ENCODE peak calls at places on chromosomes 2 and 18, in nine cellular contexts. H, L, B, I, G, U, N, X and Q are unnamed samples.

GRCh38 chr2:215410932-215411285 is 25.0 kb downstream of the FN1 start:
- DNase-seq in U (no peak), G (no peak), N (no peak), X (peak; percentile 86), B (peak; percentile 94), H (no peak), L (no peak), I (no peak), Q (peak; percentile 81)

GRCh38 chr2:238100821-238101771 is 956 bp downstream of the ESPNL start:
- DNase-seq in X (no peak), H (peak; percentile 36), U (peak; percentile 9), B (no peak), G (peak; percentile 11), N (no peak), I (no peak), L (peak; percentile 41), Q (no peak)

GRCh38 chr2:168180914-168181313 is 66.5 kb downstream of the STK39 start:
- DNase-seq in U (no peak), H (no peak), G (no peak), I (no peak), B (no peak), N (no peak), L (no peak), X (no peak), Q (no peak)

GRCh38 chr18:35253655-35254287 is 12.9 kb downstream of the ZNF397 start:
- DNase-seq in N (no peak), L (no peak), I (no peak), X (no peak), U (no peak), H (no peak), G (no peak), B (no peak), Q (no peak)

GRCh38 chr2:102112692-102113665 is 29.6 kb upstream of the IL1R1 start:
- DNase-seq in X (no peak), H (no peak), L (no peak), B (no peak), I (no peak), N (no peak), G (no peak), U (no peak), Q (no peak)

GRCh38 chr2:100482741-100483140 is 12.5 kb downstream of the NMS start:
- DNase-seq in G (no peak), I (no peak), N (no peak), L (no peak), B (no peak), U (no peak), H (no peak), X (no peak), Q (no peak)

GRCh38 chr2:14632133-14632936 is at the start of gene LRATD1:
- DNase-seq in L (peak; percentile 78), H (peak; percentile 97), I (peak; percentile 57), U (peak; percentile 93), X (peak; percentile 90), G (peak; percentile 94), N (peak; percentile 80), B (peak; percentile 38), Q (peak; percentile 59)

GRCh38 chr2:42812899-42813479 is 20.6 kb upstream of the HAAO start:
- DNase-seq in X (peak; percentile 32), G (no peak), H (no peak), I (peak; percentile 70), N (no peak), B (no peak), L (no peak), U (no peak), Q (no peak)

GRCh38 chr2:135773917-135774316 is 32.3 kb downstream of the UBXN4 start:
- DNase-seq in I (no peak), G (no peak), U (no peak), X (no peak), H (no peak), N (no peak), B (no peak), L (no peak), Q (no peak)

GRCh38 chr2:196500686-196501431 is 138.7 kb upstream of the CCDC150 start:
- DNase-seq in N (no peak), G (no peak), L (no peak), I (no peak), X (peak; percentile 11), U (no peak), B (no peak), H (no peak), Q (no peak)

GRCh38 chr2:128489580-128490273 is 171.1 kb upstream of the HS6ST1 start:
- DNase-seq in U (no peak), N (no peak), I (no peak), X (no peak), H (no peak), B (no peak), L (peak; percentile 29), G (peak; percentile 25), Q (no peak)

GRCh38 chr2:109527846-109528705 is 85.7 kb downstream of the SEPTIN10 start:
- DNase-seq in H (no peak), I (no peak), B (no peak), X (no peak), L (no peak), U (no peak), G (no peak), N (no peak), Q (no peak)

GRCh38 chr2:205868054-205868453 is 185.8 kb downstream of the NRP2 start:
- DNase-seq in L (no peak), H (no peak), X (no peak), B (no peak), I (no peak), G (no peak), N (no peak), U (no peak), Q (no peak)

GRCh38 chr2:47513981-47514520 is 111.1 kb downstream of the MSH2 start:
- DNase-seq in N (no peak), B (no peak), H (no peak), U (no peak), X (no peak), G (no peak), I (no peak), L (no peak), Q (no peak)

GRCh38 chr2:96150007-96150406 is 4.8 kb upstream of the DUSP2 start:
- DNase-seq in G (no peak), L (peak; percentile 48), B (no peak), X (no peak), N (no peak), U (no peak), H (no peak), I (no peak), Q (no peak)

GRCh38 chr2:54940723-54941122 is 109.5 kb downstream of the RTN4 start:
- DNase-seq in L (no peak), I (no peak), B (no peak), G (no peak), H (no peak), X (no peak), N (no peak), U (no peak), Q (no peak)

GRCh38 chr2:108629417-108629816 is 89.9 kb upstream of the RANBP2 start:
- DNase-seq in B (no peak), I (no peak), H (no peak), G (no peak), X (no peak), U (no peak), L (no peak), N (no peak), Q (no peak)

GRCh38 chr2:121363632-121364420 is 78.8 kb upstream of the TFCP2L1 start:
- DNase-seq in L (no peak), H (no peak), X (peak; percentile 93), U (no peak), N (no peak), I (peak; percentile 48), G (no peak), B (no peak), Q (no peak)

GRCh38 chr2:174183076-174183475 is 65.3 kb downstream of the OLA1 start:
- DNase-seq in I (no peak), L (no peak), G (no peak), H (no peak), B (no peak), X (no peak), U (no peak), N (no peak), Q (no peak)
- TF ChIP-seq CTCF in I (no peak), L (no peak), G (no peak), H (no peak), B (no peak), X (no peak), U (no peak), N (no peak), Q (no peak)

DNA sequence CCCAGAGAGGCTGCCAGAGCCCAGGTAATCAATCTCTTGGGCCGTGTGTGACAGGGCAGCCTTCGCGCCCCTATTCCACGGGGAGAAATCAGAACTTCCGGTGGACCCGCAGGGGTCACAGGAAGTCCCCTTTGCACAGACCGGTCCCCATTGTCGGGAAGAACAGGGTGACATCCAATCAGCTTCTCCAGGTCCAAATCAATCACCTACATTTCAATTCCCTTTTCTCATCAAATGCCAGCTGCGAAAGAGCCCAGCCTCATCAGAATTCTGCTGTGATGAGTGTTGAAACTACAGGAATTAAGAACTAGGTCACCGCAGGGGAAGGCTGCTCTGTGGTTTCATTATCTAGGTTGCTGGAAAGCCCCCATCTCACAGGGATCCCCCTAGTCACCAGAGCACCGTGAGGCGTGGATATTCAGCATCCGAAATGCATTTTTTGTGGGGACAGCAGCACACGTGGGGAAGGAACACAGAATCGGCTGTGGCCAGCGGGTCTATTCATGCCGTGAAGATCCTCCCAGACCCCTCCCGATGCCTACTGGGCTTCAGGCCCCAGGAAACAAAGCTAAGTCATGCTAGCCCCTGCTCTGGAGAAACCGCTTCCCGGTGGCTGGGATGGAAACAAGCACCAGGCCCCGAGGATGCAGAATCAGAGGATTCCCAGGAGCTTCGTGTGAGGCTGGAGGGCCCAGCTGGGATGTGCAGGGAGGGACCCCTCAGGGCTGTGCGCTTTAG is 193.7 kb upstream of the ID2 start:
- DNase-seq in L (peak; percentile 31), G (no peak), X (no peak), U (no peak), H (no peak), B (no peak), N (no peak), I (no peak), Q (no peak)
- H3K27me3 ChIP-seq in L (no peaks in the 10 kb centered on the region), G (no peaks in the 10 kb centered on the region), X (no peaks in the 10 kb centered on the region), U (no peaks in the 10 kb centered on the region), H (no peaks in the 10 kb centered on the region), B (no peaks in the 10 kb centered on the region), N (no peaks in the 10 kb centered on the region), I (no peaks in the 10 kb centered on the region), Q (no peaks in the 10 kb centered on the region)

GRCh38 chr2:20496942-20497341 is 50.1 kb downstream of the RHOB start:
- DNase-seq in L (no peak), U (no peak), X (no peak), N (no peak), H (no peak), I (no peak), B (no peak), G (no peak), Q (no peak)
- TF ChIP-seq CTCF in L (no peak), U (no peak), X (no peak), N (no peak), H (no peak), I (no peak), B (no peak), G (no peak), Q (no peak)

DNA sequence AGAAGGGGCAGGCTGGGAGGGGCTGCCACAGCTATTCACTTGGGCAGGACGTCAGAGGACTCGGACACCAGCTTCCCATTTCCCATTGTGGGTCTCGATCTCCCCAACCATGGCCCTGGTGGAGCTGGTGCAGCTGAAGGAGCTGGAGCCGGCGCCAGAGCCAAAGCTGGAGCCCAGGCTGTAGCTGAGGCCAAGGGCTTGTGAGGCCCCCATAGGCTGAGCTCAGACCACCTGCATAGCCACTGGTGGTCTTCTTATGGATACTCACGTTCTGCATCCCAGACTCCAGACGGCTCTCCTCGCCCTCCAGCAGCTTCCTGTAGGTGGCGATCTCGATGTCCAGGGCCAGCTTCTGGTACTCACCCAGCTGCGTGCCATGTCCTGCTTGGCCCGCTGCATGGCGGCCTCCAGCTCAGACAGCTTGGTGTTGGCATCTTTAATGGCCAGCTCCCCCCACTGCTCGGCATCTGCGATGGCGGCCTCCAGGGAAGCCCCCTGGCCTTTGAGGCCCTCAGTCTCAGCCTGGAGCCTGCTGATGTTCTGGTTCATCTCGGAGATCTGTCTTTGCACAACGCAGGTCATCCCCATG is 6.0 kb upstream of the CDK5R2 start:
- DNase-seq in H (no peak), G (no peak), L (no peak), U (no peak), N (no peak), X (no peak), I (no peak), B (no peak), Q (no peak)
- H3K27me3 ChIP-seq in H (peaks cover 29% of the 10 kb centered on the region), G (no peaks in the 10 kb centered on the region), L (no peaks in the 10 kb centered on the region), U (no peaks in the 10 kb centered on the region), N (peaks cover 99% of the 10 kb centered on the region), X (peaks cover 3% of the 10 kb centered on the region), I (peaks cover 66% of the 10 kb centered on the region), B (peaks cover 36% of the 10 kb centered on the region), Q (peaks cover 39% of the 10 kb centered on the region)